ENCODE peak calls at places on chromosomes 3 and 15, in ten cellular contexts. R is colonic mucosa; N is endodermal cell; H is stimulated activated naive B cell treated with anti-CD40 and anti-IgM and Interleukin-4, amounts not matched to agents 10 μg/mL and 1 μg/mL and 100 μg/mL, for 72 hours; C is stimulated activated naive CD8-positive, alpha-beta T cell treated with anti-CD3 and anti-CD28 coated beads, Interleukin-15, Interleukin-2, amounts not matched to agents 100 U/mL and 50 U/mL, for 24 hours; T is activated gamma-delta T cell treated with anti-CD3 and anti-CD28 coated beads, Interleukin-2, amount 50 U/mL, for 16 hours; S is tibial nerve; B is upper lobe of left lung; L is central memory CD4-positive, alpha-beta T cell; M is ovary. P is an unnamed sample.

GRCh38 chr3:30180305-30181275 is 425.8 kb upstream of the TGFBR2 start:
- DNase-seq in R (no peak), N (no peak), H (no peak), C (no peak), T (no peak), S (no peak), B (no peak), L (no peak), M (no peak), P (no peak)

GRCh38 chr3:131348911-131349310 is 32.7 kb upstream of the NUDT16 start:
- DNase-seq in R (no peak), N (no peak), H (no peak), C (no peak), T (no peak), S (no peak), B (no peak), L (no peak), M (no peak), P (no peak)

GRCh38 chr3:28840976-28841376 is 439.9 kb upstream of the RBMS3 start:
- DNase-seq in R (no peak), N (no peak), H (no peak), C (peak), T (no peak), S (no peak), B (no peak), L (no peak), M (no peak), P (no peak)

GRCh38 chr15:79416876-79417275 is 15.3 kb upstream of the MINAR1 start:
- DNase-seq in R (no peak), N (no peak), H (no peak), C (no peak), T (no peak), S (no peak), B (no peak), L (no peak), M (no peak), P (no peak)

GRCh38 chr15:85854345-85855097 is 59.8 kb upstream of the KLHL25 start:
- DNase-seq in R (peak), N (peak), H (peak), C (peak), T (peak), S (peak), B (peak), L (peak), M (no peak), P (no peak)

GRCh38 chr15:48644498-48644826 is 1.0 kb downstream of the FBN1 start:
- DNase-seq in R (no peak), N (no peak), H (no peak), C (no peak), T (no peak), S (no peak), B (no peak), L (no peak), M (peak), P (no peak)

GRCh38 chr15:36959746-36960145 is 140.6 kb downstream of the MEIS2 start:
- DNase-seq in R (no peak), N (no peak), H (no peak), C (no peak), T (no peak), S (no peak), B (no peak), L (no peak), M (no peak), P (no peak)

GRCh38 chr15:95669146-95669922 is 661.2 kb upstream of the NR2F2 start:
- DNase-seq in R (no peak), N (no peak), H (no peak), C (no peak), T (no peak), S (no peak), B (no peak), L (no peak), M (peak), P (no peak)

GRCh38 chr15:60760646-60761504 is 281.9 kb upstream of the ICE2 start:
- DNase-seq in R (no peak), N (no peak), H (no peak), C (peak), T (no peak), S (no peak), B (no peak), L (no peak), M (no peak), P (no peak)

GRCh38 chr3:186760141-186760813 is 23.1 kb upstream of the EIF4A2 start:
- DNase-seq in R (no peak), N (no peak), H (no peak), C (no peak), T (no peak), S (no peak), B (no peak), L (no peak), M (no peak), P (no peak)

GRCh38 chr15:33395841-33396240 is 85.1 kb downstream of the RYR3 start:
- DNase-seq in R (no peak), N (no peak), H (no peak), C (no peak), T (no peak), S (no peak), B (no peak), L (no peak), M (no peak), P (peak)

GRCh38 chr15:34330279-34330678 is 7.3 kb downstream of the SLC12A6 start:
- DNase-seq in R (no peak), N (no peak), H (no peak), C (no peak), T (no peak), S (no peak), B (no peak), L (no peak), M (no peak), P (no peak)

GRCh38 chr15:28902856-28903255 is 17.1 kb downstream of the APBA2 start:
- DNase-seq in R (no peak), N (no peak), H (no peak), C (peak), T (no peak), S (no peak), B (no peak), L (no peak), M (no peak), P (no peak)

GRCh38 chr3:185164428-185165217 is 11.8 kb upstream of the C3orf70 start:
- DNase-seq in R (no peak), N (no peak), H (no peak), C (no peak), T (no peak), S (no peak), B (no peak), L (no peak), M (no peak), P (no peak)

GRCh38 chr3:155064920-155065319 is 15.2 kb upstream of the MME start:
- DNase-seq in R (no peak), N (no peak), H (no peak), C (no peak), T (no peak), S (no peak), B (no peak), L (no peak), M (no peak), P (no peak)